ENCODE peak calls at places on chromosomes 12 and 14, in seven cellular contexts. H is kidney epithelial cell, S is cardiac muscle cell, G is psoas muscle, X is transverse colon, O is ovary, T is MG63. U is an unnamed sample. For H3K27me3, the result is how much of the 10 kb centered on the place peaks cover.

GRCh38 chr12:6962285-6963015 is 8.0 kb downstream of the PHB2 start:
- DNase-seq in H (no peak), S (peak), G (no peak), X (peak), O (peak), T (no peak), U (no peak)

GRCh38 chr12:24544368-24544767 is 404.5 kb downstream of the BCAT1 start:
- DNase-seq in H (no peak), S (no peak), G (no peak), X (no peak), O (no peak), T (no peak), U (no peak)

GRCh38 chr14:22086149-22086548 is 412.5 kb upstream of the OR4E1 start:
- DNase-seq in H (no peak), S (peak), G (no peak), X (no peak), O (no peak), T (no peak), U (no peak)

GRCh38 chr12:58924652-58925051 is 4.3 kb upstream of the LRIG3 start:
- DNase-seq in H (no peak), S (no peak), G (no peak), X (no peak), O (no peak), T (no peak), U (no peak)

GRCh38 chr14:77653473-77653872 is 37.0 kb upstream of the SPTLC2 start:
- DNase-seq in H (no peak), S (no peak), G (no peak), X (no peak), O (no peak), T (no peak), U (no peak)

GRCh38 chr12:52278931-52279682 is 4.7 kb downstream of the KRT86 start:
- DNase-seq in H (no peak), S (peak), G (peak), X (peak), O (peak), T (peak), U (peak)

GRCh38 chr14:101039031-101039754 is 135.7 kb upstream of the RTL1 start:
- DNase-seq in H (no peak), S (no peak), G (no peak), X (no peak), O (peak), T (no peak), U (no peak)

GRCh38 chr12:388547-389137 is 478 bp downstream of the KDM5A start:
- DNase-seq in H (no peak), S (peak), G (peak), X (peak), O (no peak), T (peak), U (peak)

GRCh38 chr12:15555466-15555865 is 233.2 kb downstream of the PTPRO start:
- DNase-seq in H (no peak), S (no peak), G (no peak), X (no peak), O (no peak), T (no peak), U (no peak)

GRCh38 chr12:86613306-86613705 is 357.1 kb upstream of the MGAT4C start:
- DNase-seq in H (no peak), S (no peak), G (no peak), X (no peak), O (no peak), T (no peak), U (no peak)

GRCh38 chr14:85273952-85274351 is 256.0 kb upstream of the FLRT2 start:
- DNase-seq in H (no peak), S (no peak), G (no peak), X (no peak), O (no peak), T (no peak), U (no peak)

GRCh38 chr14:72777636-72778035 is 116.3 kb downstream of the DPF3 start:
- DNase-seq in H (no peak), S (no peak), G (no peak), X (no peak), O (no peak), T (no peak), U (no peak)

GRCh38 chr12:1810201-1810930 is 10.0 kb upstream of the LRTM2 start:
- DNase-seq in H (no peak), S (no peak), G (peak), X (no peak), O (no peak), T (no peak), U (peak)

GRCh38 chr12:26054383-26054782 is 70.5 kb downstream of the BHLHE41 start:
- DNase-seq in H (no peak), S (no peak), G (no peak), X (no peak), O (no peak), T (no peak), U (no peak)

GRCh38 chr12:45674583-45674982 is 54.9 kb upstream of the ARID2 start:
- DNase-seq in H (peak), S (no peak), G (no peak), X (no peak), O (peak), T (peak), U (peak)

GRCh38 chr14:22536853-22537338 is 52.1 kb downstream of the DAD1 start:
- DNase-seq in H (peak), S (no peak), G (peak), X (peak), O (no peak), T (peak), U (peak)

GRCh38 chr12:2627343-2628191 is 167.2 kb upstream of the FKBP4 start:
- DNase-seq in H (no peak), S (no peak), G (peak), X (no peak), O (no peak), T (no peak), U (no peak)

GRCh38 chr14:46197856-46198255 is 453.7 kb downstream of the RPL10L start:
- DNase-seq in H (no peak), S (no peak), G (no peak), X (no peak), O (no peak), T (no peak), U (peak)

GRCh38 chr12:93773122-93773871 is 96.1 kb downstream of the CRADD start:
- DNase-seq in H (no peak), S (no peak), G (no peak), X (no peak), O (no peak), T (no peak), U (peak)

GRCh38 chr12:4216542-4216927 is 57.0 kb upstream of the CCND2 start:
- DNase-seq in H (no peak), S (no peak), G (no peak), X (no peak), O (no peak), T (no peak), U (no peak)

GRCh38 chr14:37594238-37594915 is 672 bp downstream of the FOXA1 start:
- DNase-seq in H (peak), S (peak), G (no peak), X (peak), O (no peak), T (peak), U (peak)

GRCh38 chr14:85471744-85472143 is 58.2 kb upstream of the FLRT2 start:
- DNase-seq in H (peak), S (no peak), G (no peak), X (no peak), O (no peak), T (peak), U (peak)

GRCh38 chr12:70660620-70661219 is 23.5 kb upstream of the PTPRB start:
- DNase-seq in H (peak), S (no peak), G (no peak), X (no peak), O (no peak), T (peak), U (peak)

GRCh38 chr12:132449565-132450390 is 40.2 kb upstream of the FBRSL1 start:
- DNase-seq in H (no peak), S (no peak), G (no peak), X (peak), O (no peak), T (no peak), U (no peak)

GRCh38 chr14:101665478-101666078 is 95.9 kb upstream of the PPP2R5C start:
- DNase-seq in H (peak), S (peak), G (no peak), X (peak), O (peak), T (peak), U (peak)

GRCh38 chr12:53096089-53096741 is 1.3 kb upstream of the IGFBP6 start:
- DNase-seq in H (no peak), S (no peak), G (peak), X (peak), O (peak), T (peak), U (peak)

GRCh38 chr12:51871126-51871525 is 16.8 kb upstream of the ANKRD33 start:
- DNase-seq in H (no peak), S (no peak), G (peak), X (no peak), O (no peak), T (peak), U (no peak)

GRCh38 chr12:50572275-50572674 is 67.5 kb downstream of the DIP2B start:
- DNase-seq in H (no peak), S (peak), G (no peak), X (no peak), O (no peak), T (no peak), U (peak)

GRCh38 chr14:97443412-97443811 is 646.2 kb downstream of the VRK1 start:
- DNase-seq in H (no peak), S (no peak), G (no peak), X (no peak), O (no peak), T (no peak), U (no peak)
- H3K27me3 ChIP-seq in H (under half), S (under half), G (under half), X (under half), O (under half), T (under half), U (under half)

GRCh38 chr12:16610006-16610520 is 4.1 kb upstream of the LMO3 start:
- DNase-seq in H (no peak), S (no peak), G (no peak), X (no peak), O (no peak), T (no peak), U (no peak)
- H3K27me3 ChIP-seq in H (under half), S (under half), G (under half), X (under half), O (under half), T (under half), U (under half)

GRCh38 chr12:54199034-54199433 is 10.2 kb upstream of the SMUG1 start:
- DNase-seq in H (no peak), S (no peak), G (no peak), X (no peak), O (no peak), T (no peak), U (no peak)

GRCh38 chr12:54204316-54204715 is 15.5 kb upstream of the SMUG1 start:
- DNase-seq in H (no peak), S (no peak), G (no peak), X (no peak), O (no peak), T (no peak), U (no peak)

GRCh38 chr12:54197037-54197909 is 8.5 kb upstream of the SMUG1 start:
- DNase-seq in H (no peak), S (no peak), G (peak), X (no peak), O (no peak), T (peak), U (no peak)

GRCh38 chr12:54200412-54200811 is 11.6 kb upstream of the SMUG1 start:
- DNase-seq in H (no peak), S (no peak), G (no peak), X (no peak), O (no peak), T (no peak), U (no peak)

DNA sequence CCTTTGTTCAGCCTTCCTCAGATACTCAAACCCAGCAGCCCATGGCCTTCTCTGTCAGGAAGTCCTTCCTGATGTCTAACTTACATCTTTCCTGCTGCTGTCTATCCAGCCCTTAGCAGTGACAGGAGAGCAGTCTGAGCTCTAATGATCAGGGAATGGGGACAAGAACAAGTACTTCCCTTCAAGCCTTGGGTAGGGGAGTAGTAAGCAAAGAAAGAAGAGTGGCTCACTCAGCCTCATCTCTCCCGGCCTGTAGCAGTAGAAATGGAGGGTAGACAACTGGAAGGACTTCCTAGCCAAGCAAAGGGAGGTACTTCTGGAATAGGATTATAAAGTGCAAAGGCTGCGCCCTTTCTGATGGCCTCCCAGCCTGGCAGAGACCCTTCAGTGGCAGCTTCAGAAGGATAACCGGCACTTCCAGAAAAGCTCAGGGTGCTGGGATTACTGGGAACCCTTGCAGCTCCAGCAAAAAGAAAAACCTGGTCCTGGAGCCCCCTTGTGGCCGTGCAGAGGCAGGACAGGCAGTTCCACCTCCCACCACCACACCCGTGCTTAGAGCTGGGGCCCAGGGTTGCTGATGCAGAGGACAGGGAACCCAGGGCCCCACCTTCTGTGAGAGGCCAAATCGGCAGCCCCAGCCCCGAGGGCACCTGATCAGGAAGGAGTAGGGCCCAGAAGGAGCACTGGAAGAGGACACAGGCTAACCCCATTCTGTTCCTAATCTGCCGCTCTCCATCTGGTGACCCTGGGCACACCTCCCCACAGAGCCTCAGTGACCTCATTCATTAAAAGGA is 12.4 kb upstream of the SMUG1 start:
- DNase-seq in H (no peak), S (peak), G (peak), X (peak), O (peak), T (peak), U (peak)
- H3K27me3 ChIP-seq in H (under half), S (half or more), G (under half), X (half or more), O (under half), T (under half), U (under half)

GRCh38 chr12:114668905-114669304 is 15.1 kb downstream of the TBX3 start:
- DNase-seq in H (no peak), S (no peak), G (no peak), X (no peak), O (no peak), T (no peak), U (no peak)
- H3K27me3 ChIP-seq in H (under half), S (half or more), G (under half), X (half or more), O (under half), T (under half), U (under half)

GRCh38 chr12:104953323-104953722 is 4.8 kb downstream of the SLC41A2 start:
- DNase-seq in H (no peak), S (no peak), G (no peak), X (peak), O (no peak), T (no peak), U (no peak)
- H3K27me3 ChIP-seq in H (under half), S (under half), G (under half), X (under half), O (under half), T (under half), U (under half)

GRCh38 chr14:64844272-64844671 is 35.4 kb downstream of the SPTB start:
- DNase-seq in H (no peak), S (no peak), G (no peak), X (no peak), O (no peak), T (no peak), U (no peak)

GRCh38 chr14:64844993-64845536 is 34.6 kb downstream of the SPTB start:
- DNase-seq in H (no peak), S (no peak), G (no peak), X (no peak), O (no peak), T (no peak), U (no peak)

GRCh38 chr14:64848239-64848638 is 31.5 kb downstream of the SPTB start:
- DNase-seq in H (no peak), S (no peak), G (no peak), X (no peak), O (no peak), T (no peak), U (no peak)

GRCh38 chr14:64841772-64842490 is 37.8 kb downstream of the SPTB start:
- DNase-seq in H (no peak), S (peak), G (peak), X (no peak), O (no peak), T (no peak), U (no peak)

DNA sequence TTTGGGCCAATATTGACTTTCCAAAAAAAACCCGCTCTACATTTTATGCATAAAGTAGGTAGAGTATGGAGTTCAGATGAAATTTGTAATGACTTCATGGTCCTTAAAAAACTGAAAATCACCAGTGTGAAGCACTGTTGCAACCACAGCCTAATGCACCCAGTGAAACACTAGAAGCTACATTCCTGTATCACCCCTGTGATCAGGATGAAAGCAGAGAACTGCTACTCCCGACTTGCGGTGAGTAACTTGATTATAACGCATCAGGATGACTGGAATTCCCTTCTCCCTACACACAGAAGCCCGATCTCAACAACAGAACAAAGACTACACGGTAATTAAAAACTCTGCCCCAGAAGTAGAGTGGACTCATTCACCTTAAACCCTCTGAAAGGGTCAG is 33.8 kb downstream of the SPTB start:
- DNase-seq in H (peak), S (no peak), G (no peak), X (no peak), O (no peak), T (no peak), U (peak)
- H3K27me3 ChIP-seq in H (under half), S (under half), G (under half), X (under half), O (under half), T (under half), U (under half)

GRCh38 chr12:106892075-106892474 is 63.6 kb upstream of the TMEM263 start:
- DNase-seq in H (no peak), S (no peak), G (no peak), X (peak), O (no peak), T (no peak), U (no peak)
- H3K27me3 ChIP-seq in H (under half), S (under half), G (under half), X (under half), O (under half), T (under half), U (under half)

GRCh38 chr14:104189629-104190335 is 51.4 kb downstream of the KIF26A start:
- DNase-seq in H (no peak), S (no peak), G (no peak), X (no peak), O (no peak), T (no peak), U (no peak)
- H3K27me3 ChIP-seq in H (under half), S (under half), G (under half), X (under half), O (under half), T (under half), U (under half)